ENCODE peak calls at places on chromosome 7, in ten cellular contexts. One of them, this sample, is unnamed.

GRCh38 chr7:69633122-69633892 is 35.0 kb downstream of the AUTS2 start:
- DNase-seq in GM12892: no peak
- DNase-seq in AG09309: no peak
- DNase-seq in mesenteric fat pad: no peak
- DNase-seq in naive B cell: no peak
- DNase-seq in activated naive CD8-positive, alpha-beta T cell treated with anti-CD3 and anti-CD28 coated beads, Interleukin-2, amount 10 ng/mL, durations not matched to agents 7 days and 5 days: no peak
- DNase-seq in lower leg skin: no peak
- DNase-seq in GDM1: no peak
- DNase-seq in activated CD4-positive, alpha-beta T cell treated with anti-CD3 and anti-CD28 coated beads for 1 hour: no peak
- DNase-seq in cardiac fibroblast: no peak
- DNase-seq in this sample: no peak

GRCh38 chr7:129779602-129780256 is 168.2 kb downstream of the NRF1 start:
- DNase-seq in GM12892: peak; percentile 68
- DNase-seq in AG09309: no peak
- DNase-seq in mesenteric fat pad: no peak
- DNase-seq in naive B cell: peak; percentile 44
- DNase-seq in activated naive CD8-positive, alpha-beta T cell treated with anti-CD3 and anti-CD28 coated beads, Interleukin-2, amount 10 ng/mL, durations not matched to agents 7 days and 5 days: peak; percentile 60
- DNase-seq in lower leg skin: no peak
- DNase-seq in GDM1: no peak
- DNase-seq in activated CD4-positive, alpha-beta T cell treated with anti-CD3 and anti-CD28 coated beads for 1 hour: no peak
- DNase-seq in cardiac fibroblast: no peak
- DNase-seq in this sample: no peak

GRCh38 chr7:153324094-153324493 is 564.5 kb downstream of the ACTR3B start:
- DNase-seq in GM12892: no peak
- DNase-seq in AG09309: no peak
- DNase-seq in mesenteric fat pad: no peak
- DNase-seq in naive B cell: no peak
- DNase-seq in activated naive CD8-positive, alpha-beta T cell treated with anti-CD3 and anti-CD28 coated beads, Interleukin-2, amount 10 ng/mL, durations not matched to agents 7 days and 5 days: no peak
- DNase-seq in lower leg skin: no peak
- DNase-seq in GDM1: no peak
- DNase-seq in activated CD4-positive, alpha-beta T cell treated with anti-CD3 and anti-CD28 coated beads for 1 hour: no peak
- DNase-seq in cardiac fibroblast: no peak
- DNase-seq in this sample: no peak

GRCh38 chr7:156192921-156193320 is 380.7 kb upstream of the SHH start:
- DNase-seq in GM12892: no peak
- DNase-seq in AG09309: no peak
- DNase-seq in mesenteric fat pad: no peak
- DNase-seq in naive B cell: no peak
- DNase-seq in activated naive CD8-positive, alpha-beta T cell treated with anti-CD3 and anti-CD28 coated beads, Interleukin-2, amount 10 ng/mL, durations not matched to agents 7 days and 5 days: no peak
- DNase-seq in lower leg skin: no peak
- DNase-seq in GDM1: no peak
- DNase-seq in activated CD4-positive, alpha-beta T cell treated with anti-CD3 and anti-CD28 coated beads for 1 hour: no peak
- DNase-seq in cardiac fibroblast: peak; percentile 3
- DNase-seq in this sample: no peak

GRCh38 chr7:8418627-8419245 is 14.7 kb upstream of the NXPH1 start:
- DNase-seq in GM12892: no peak
- DNase-seq in AG09309: peak; percentile 3
- DNase-seq in mesenteric fat pad: no peak
- DNase-seq in naive B cell: peak; percentile 18
- DNase-seq in activated naive CD8-positive, alpha-beta T cell treated with anti-CD3 and anti-CD28 coated beads, Interleukin-2, amount 10 ng/mL, durations not matched to agents 7 days and 5 days: no peak
- DNase-seq in lower leg skin: peak; percentile 35
- DNase-seq in GDM1: peak; percentile 15
- DNase-seq in activated CD4-positive, alpha-beta T cell treated with anti-CD3 and anti-CD28 coated beads for 1 hour: no peak
- DNase-seq in cardiac fibroblast: peak; percentile 75
- DNase-seq in this sample: no peak

GRCh38 chr7:82594665-82595064 is 151.1 kb upstream of the CACNA2D1 start:
- DNase-seq in GM12892: no peak
- DNase-seq in AG09309: no peak
- DNase-seq in mesenteric fat pad: no peak
- DNase-seq in naive B cell: no peak
- DNase-seq in activated naive CD8-positive, alpha-beta T cell treated with anti-CD3 and anti-CD28 coated beads, Interleukin-2, amount 10 ng/mL, durations not matched to agents 7 days and 5 days: no peak
- DNase-seq in lower leg skin: no peak
- DNase-seq in GDM1: no peak
- DNase-seq in activated CD4-positive, alpha-beta T cell treated with anti-CD3 and anti-CD28 coated beads for 1 hour: no peak
- DNase-seq in cardiac fibroblast: peak; percentile 13
- DNase-seq in this sample: no peak

GRCh38 chr7:6015917-6016652 is 7.0 kb downstream of the AIMP2 start:
- DNase-seq in GM12892: no peak
- DNase-seq in AG09309: peak; percentile 98
- DNase-seq in mesenteric fat pad: no peak
- DNase-seq in naive B cell: no peak
- DNase-seq in activated naive CD8-positive, alpha-beta T cell treated with anti-CD3 and anti-CD28 coated beads, Interleukin-2, amount 10 ng/mL, durations not matched to agents 7 days and 5 days: no peak
- DNase-seq in lower leg skin: peak; percentile 68
- DNase-seq in GDM1: no peak
- DNase-seq in activated CD4-positive, alpha-beta T cell treated with anti-CD3 and anti-CD28 coated beads for 1 hour: no peak
- DNase-seq in cardiac fibroblast: peak; percentile 95
- DNase-seq in this sample: no peak

GRCh38 chr7:156282816-156283215 is 357.8 kb upstream of the RNF32 start:
- DNase-seq in GM12892: no peak
- DNase-seq in AG09309: no peak
- DNase-seq in mesenteric fat pad: no peak
- DNase-seq in naive B cell: no peak
- DNase-seq in activated naive CD8-positive, alpha-beta T cell treated with anti-CD3 and anti-CD28 coated beads, Interleukin-2, amount 10 ng/mL, durations not matched to agents 7 days and 5 days: no peak
- DNase-seq in lower leg skin: no peak
- DNase-seq in GDM1: no peak
- DNase-seq in activated CD4-positive, alpha-beta T cell treated with anti-CD3 and anti-CD28 coated beads for 1 hour: no peak
- DNase-seq in cardiac fibroblast: no peak
- DNase-seq in this sample: no peak

GRCh38 chr7:8433477-8434289 is at the start of gene NXPH1:
- DNase-seq in GM12892: peak; percentile 34
- DNase-seq in AG09309: no peak
- DNase-seq in mesenteric fat pad: no peak
- DNase-seq in naive B cell: no peak
- DNase-seq in activated naive CD8-positive, alpha-beta T cell treated with anti-CD3 and anti-CD28 coated beads, Interleukin-2, amount 10 ng/mL, durations not matched to agents 7 days and 5 days: peak; percentile 55
- DNase-seq in lower leg skin: no peak
- DNase-seq in GDM1: no peak
- DNase-seq in activated CD4-positive, alpha-beta T cell treated with anti-CD3 and anti-CD28 coated beads for 1 hour: no peak
- DNase-seq in cardiac fibroblast: no peak
- DNase-seq in this sample: no peak

GRCh38 chr7:87926581-87927461 is 7.2 kb upstream of the ADAM22 start:
- DNase-seq in GM12892: no peak
- DNase-seq in AG09309: no peak
- DNase-seq in mesenteric fat pad: no peak
- DNase-seq in naive B cell: no peak
- DNase-seq in activated naive CD8-positive, alpha-beta T cell treated with anti-CD3 and anti-CD28 coated beads, Interleukin-2, amount 10 ng/mL, durations not matched to agents 7 days and 5 days: no peak
- DNase-seq in lower leg skin: no peak
- DNase-seq in GDM1: no peak
- DNase-seq in activated CD4-positive, alpha-beta T cell treated with anti-CD3 and anti-CD28 coated beads for 1 hour: no peak
- DNase-seq in cardiac fibroblast: peak; percentile 12
- DNase-seq in this sample: no peak

GRCh38 chr7:151005566-151005965 is 14.7 kb downstream of the NOS3 start:
- DNase-seq in GM12892: no peak
- DNase-seq in AG09309: no peak
- DNase-seq in mesenteric fat pad: no peak
- DNase-seq in naive B cell: no peak
- DNase-seq in activated naive CD8-positive, alpha-beta T cell treated with anti-CD3 and anti-CD28 coated beads, Interleukin-2, amount 10 ng/mL, durations not matched to agents 7 days and 5 days: no peak
- DNase-seq in lower leg skin: no peak
- DNase-seq in GDM1: no peak
- DNase-seq in activated CD4-positive, alpha-beta T cell treated with anti-CD3 and anti-CD28 coated beads for 1 hour: no peak
- DNase-seq in cardiac fibroblast: no peak
- DNase-seq in this sample: no peak

GRCh38 chr7:30556854-30557644 is 37.6 kb upstream of the GARS1 start:
- DNase-seq in GM12892: no peak
- DNase-seq in AG09309: no peak
- DNase-seq in mesenteric fat pad: no peak
- DNase-seq in naive B cell: no peak
- DNase-seq in activated naive CD8-positive, alpha-beta T cell treated with anti-CD3 and anti-CD28 coated beads, Interleukin-2, amount 10 ng/mL, durations not matched to agents 7 days and 5 days: no peak
- DNase-seq in lower leg skin: peak; percentile 60
- DNase-seq in GDM1: no peak
- DNase-seq in activated CD4-positive, alpha-beta T cell treated with anti-CD3 and anti-CD28 coated beads for 1 hour: no peak
- DNase-seq in cardiac fibroblast: no peak
- DNase-seq in this sample: no peak

GRCh38 chr7:127995157-127995865 is 35.9 kb downstream of the LRRC4 start:
- DNase-seq in GM12892: no peak
- DNase-seq in AG09309: peak; percentile 7
- DNase-seq in mesenteric fat pad: no peak
- DNase-seq in naive B cell: no peak
- DNase-seq in activated naive CD8-positive, alpha-beta T cell treated with anti-CD3 and anti-CD28 coated beads, Interleukin-2, amount 10 ng/mL, durations not matched to agents 7 days and 5 days: no peak
- DNase-seq in lower leg skin: no peak
- DNase-seq in GDM1: no peak
- DNase-seq in activated CD4-positive, alpha-beta T cell treated with anti-CD3 and anti-CD28 coated beads for 1 hour: no peak
- DNase-seq in cardiac fibroblast: peak; percentile 23
- DNase-seq in this sample: no peak

GRCh38 chr7:28036748-28037147 is 143.8 kb downstream of the JAZF1 start:
- DNase-seq in GM12892: no peak
- DNase-seq in AG09309: no peak
- DNase-seq in mesenteric fat pad: no peak
- DNase-seq in naive B cell: no peak
- DNase-seq in activated naive CD8-positive, alpha-beta T cell treated with anti-CD3 and anti-CD28 coated beads, Interleukin-2, amount 10 ng/mL, durations not matched to agents 7 days and 5 days: no peak
- DNase-seq in lower leg skin: no peak
- DNase-seq in GDM1: no peak
- DNase-seq in activated CD4-positive, alpha-beta T cell treated with anti-CD3 and anti-CD28 coated beads for 1 hour: no peak
- DNase-seq in cardiac fibroblast: peak; percentile 43
- DNase-seq in this sample: no peak

GRCh38 chr7:35185908-35186731 is 67.8 kb downstream of the TBX20 start:
- DNase-seq in GM12892: no peak
- DNase-seq in AG09309: no peak
- DNase-seq in mesenteric fat pad: no peak
- DNase-seq in naive B cell: no peak
- DNase-seq in activated naive CD8-positive, alpha-beta T cell treated with anti-CD3 and anti-CD28 coated beads, Interleukin-2, amount 10 ng/mL, durations not matched to agents 7 days and 5 days: peak; percentile 38
- DNase-seq in lower leg skin: no peak
- DNase-seq in GDM1: no peak
- DNase-seq in activated CD4-positive, alpha-beta T cell treated with anti-CD3 and anti-CD28 coated beads for 1 hour: no peak
- DNase-seq in cardiac fibroblast: peak; percentile 77
- DNase-seq in this sample: peak; percentile 68

GRCh38 chr7:2837476-2837875 is 6.6 kb downstream of the GNA12 start:
- DNase-seq in GM12892: no peak
- DNase-seq in AG09309: no peak
- DNase-seq in mesenteric fat pad: no peak
- DNase-seq in naive B cell: no peak
- DNase-seq in activated naive CD8-positive, alpha-beta T cell treated with anti-CD3 and anti-CD28 coated beads, Interleukin-2, amount 10 ng/mL, durations not matched to agents 7 days and 5 days: no peak
- DNase-seq in lower leg skin: no peak
- DNase-seq in GDM1: no peak
- DNase-seq in activated CD4-positive, alpha-beta T cell treated with anti-CD3 and anti-CD28 coated beads for 1 hour: no peak
- DNase-seq in cardiac fibroblast: no peak
- DNase-seq in this sample: no peak

GRCh38 chr7:123823898-123824753 is 20.8 kb upstream of the HYAL4 start:
- DNase-seq in GM12892: peak; percentile 2
- DNase-seq in AG09309: no peak
- DNase-seq in mesenteric fat pad: no peak
- DNase-seq in naive B cell: no peak
- DNase-seq in activated naive CD8-positive, alpha-beta T cell treated with anti-CD3 and anti-CD28 coated beads, Interleukin-2, amount 10 ng/mL, durations not matched to agents 7 days and 5 days: no peak
- DNase-seq in lower leg skin: no peak
- DNase-seq in GDM1: no peak
- DNase-seq in activated CD4-positive, alpha-beta T cell treated with anti-CD3 and anti-CD28 coated beads for 1 hour: no peak
- DNase-seq in cardiac fibroblast: no peak
- DNase-seq in this sample: no peak

GRCh38 chr7:157058026-157058425 is 47.6 kb upstream of the MNX1 start:
- DNase-seq in GM12892: no peak
- DNase-seq in AG09309: no peak
- DNase-seq in mesenteric fat pad: peak; percentile 28
- DNase-seq in naive B cell: no peak
- DNase-seq in activated naive CD8-positive, alpha-beta T cell treated with anti-CD3 and anti-CD28 coated beads, Interleukin-2, amount 10 ng/mL, durations not matched to agents 7 days and 5 days: no peak
- DNase-seq in lower leg skin: no peak
- DNase-seq in GDM1: no peak
- DNase-seq in activated CD4-positive, alpha-beta T cell treated with anti-CD3 and anti-CD28 coated beads for 1 hour: no peak
- DNase-seq in cardiac fibroblast: no peak
- DNase-seq in this sample: no peak

GRCh38 chr7:29853775-29854174 is 47.5 kb downstream of the WIPF3 start:
- DNase-seq in GM12892: no peak
- DNase-seq in AG09309: no peak
- DNase-seq in mesenteric fat pad: no peak
- DNase-seq in naive B cell: no peak
- DNase-seq in activated naive CD8-positive, alpha-beta T cell treated with anti-CD3 and anti-CD28 coated beads, Interleukin-2, amount 10 ng/mL, durations not matched to agents 7 days and 5 days: no peak
- DNase-seq in lower leg skin: no peak
- DNase-seq in GDM1: no peak
- DNase-seq in activated CD4-positive, alpha-beta T cell treated with anti-CD3 and anti-CD28 coated beads for 1 hour: no peak
- DNase-seq in cardiac fibroblast: no peak
- DNase-seq in this sample: no peak

GRCh38 chr7:127885843-127886242 is 145.4 kb downstream of the LRRC4 start:
- DNase-seq in GM12892: no peak
- DNase-seq in AG09309: no peak
- DNase-seq in mesenteric fat pad: no peak
- DNase-seq in naive B cell: no peak
- DNase-seq in activated naive CD8-positive, alpha-beta T cell treated with anti-CD3 and anti-CD28 coated beads, Interleukin-2, amount 10 ng/mL, durations not matched to agents 7 days and 5 days: no peak
- DNase-seq in lower leg skin: peak; percentile 20
- DNase-seq in GDM1: no peak
- DNase-seq in activated CD4-positive, alpha-beta T cell treated with anti-CD3 and anti-CD28 coated beads for 1 hour: no peak
- DNase-seq in cardiac fibroblast: peak; percentile 74
- DNase-seq in this sample: no peak

GRCh38 chr7:34373940-34374339 is 284.1 kb upstream of the NPSR1 start:
- DNase-seq in GM12892: no peak
- DNase-seq in AG09309: peak; percentile 20
- DNase-seq in mesenteric fat pad: no peak
- DNase-seq in naive B cell: no peak
- DNase-seq in activated naive CD8-positive, alpha-beta T cell treated with anti-CD3 and anti-CD28 coated beads, Interleukin-2, amount 10 ng/mL, durations not matched to agents 7 days and 5 days: no peak
- DNase-seq in lower leg skin: no peak
- DNase-seq in GDM1: no peak
- DNase-seq in activated CD4-positive, alpha-beta T cell treated with anti-CD3 and anti-CD28 coated beads for 1 hour: no peak
- DNase-seq in cardiac fibroblast: no peak
- DNase-seq in this sample: no peak

GRCh38 chr7:148382585-148382984 is 208.0 kb upstream of the C7orf33 start:
- DNase-seq in GM12892: no peak
- DNase-seq in AG09309: no peak
- DNase-seq in mesenteric fat pad: no peak
- DNase-seq in naive B cell: no peak
- DNase-seq in activated naive CD8-positive, alpha-beta T cell treated with anti-CD3 and anti-CD28 coated beads, Interleukin-2, amount 10 ng/mL, durations not matched to agents 7 days and 5 days: no peak
- DNase-seq in lower leg skin: no peak
- DNase-seq in GDM1: no peak
- DNase-seq in activated CD4-positive, alpha-beta T cell treated with anti-CD3 and anti-CD28 coated beads for 1 hour: no peak
- DNase-seq in cardiac fibroblast: no peak
- DNase-seq in this sample: no peak

GRCh38 chr7:87106974-87107612 is 45.2 kb upstream of the DMTF1 start:
- DNase-seq in GM12892: no peak
- DNase-seq in AG09309: no peak
- DNase-seq in mesenteric fat pad: no peak
- DNase-seq in naive B cell: no peak
- DNase-seq in activated naive CD8-positive, alpha-beta T cell treated with anti-CD3 and anti-CD28 coated beads, Interleukin-2, amount 10 ng/mL, durations not matched to agents 7 days and 5 days: no peak
- DNase-seq in lower leg skin: no peak
- DNase-seq in GDM1: no peak
- DNase-seq in activated CD4-positive, alpha-beta T cell treated with anti-CD3 and anti-CD28 coated beads for 1 hour: no peak
- DNase-seq in cardiac fibroblast: no peak
- DNase-seq in this sample: no peak

GRCh38 chr7:73831656-73832579 is 1.1 kb downstream of the CLDN4 start:
- DNase-seq in GM12892: no peak
- DNase-seq in AG09309: no peak
- DNase-seq in mesenteric fat pad: no peak
- DNase-seq in naive B cell: no peak
- DNase-seq in activated naive CD8-positive, alpha-beta T cell treated with anti-CD3 and anti-CD28 coated beads, Interleukin-2, amount 10 ng/mL, durations not matched to agents 7 days and 5 days: no peak
- DNase-seq in lower leg skin: peak; percentile 60
- DNase-seq in GDM1: no peak
- DNase-seq in activated CD4-positive, alpha-beta T cell treated with anti-CD3 and anti-CD28 coated beads for 1 hour: no peak
- DNase-seq in cardiac fibroblast: no peak
- DNase-seq in this sample: no peak

GRCh38 chr7:108457871-108458270 is 1.6 kb upstream of the NRCAM start:
- DNase-seq in GM12892: no peak
- DNase-seq in AG09309: no peak
- DNase-seq in mesenteric fat pad: no peak
- DNase-seq in naive B cell: no peak
- DNase-seq in activated naive CD8-positive, alpha-beta T cell treated with anti-CD3 and anti-CD28 coated beads, Interleukin-2, amount 10 ng/mL, durations not matched to agents 7 days and 5 days: no peak
- DNase-seq in lower leg skin: no peak
- DNase-seq in GDM1: no peak
- DNase-seq in activated CD4-positive, alpha-beta T cell treated with anti-CD3 and anti-CD28 coated beads for 1 hour: no peak
- DNase-seq in cardiac fibroblast: no peak
- DNase-seq in this sample: no peak

GRCh38 chr7:33185786-33186185 is 56.4 kb downstream of the BBS9 start:
- DNase-seq in GM12892: no peak
- DNase-seq in AG09309: no peak
- DNase-seq in mesenteric fat pad: no peak
- DNase-seq in naive B cell: peak; percentile 15
- DNase-seq in activated naive CD8-positive, alpha-beta T cell treated with anti-CD3 and anti-CD28 coated beads, Interleukin-2, amount 10 ng/mL, durations not matched to agents 7 days and 5 days: no peak
- DNase-seq in lower leg skin: no peak
- DNase-seq in GDM1: peak; percentile 4
- DNase-seq in activated CD4-positive, alpha-beta T cell treated with anti-CD3 and anti-CD28 coated beads for 1 hour: no peak
- DNase-seq in cardiac fibroblast: peak; percentile 71
- DNase-seq in this sample: no peak

GRCh38 chr7:99616359-99617186 is at the start of gene ZSCAN25:
- DNase-seq in GM12892: peak; percentile 88
- DNase-seq in AG09309: peak; percentile 71
- DNase-seq in mesenteric fat pad: peak; percentile 93
- DNase-seq in naive B cell: peak; percentile 81
- DNase-seq in activated naive CD8-positive, alpha-beta T cell treated with anti-CD3 and anti-CD28 coated beads, Interleukin-2, amount 10 ng/mL, durations not matched to agents 7 days and 5 days: peak; percentile 84
- DNase-seq in lower leg skin: peak; percentile 77
- DNase-seq in GDM1: peak; percentile 84
- DNase-seq in activated CD4-positive, alpha-beta T cell treated with anti-CD3 and anti-CD28 coated beads for 1 hour: peak; percentile 78
- DNase-seq in cardiac fibroblast: peak; percentile 95
- DNase-seq in this sample: peak; percentile 88

GRCh38 chr7:103964269-103964668 is 25.2 kb downstream of the RELN start:
- DNase-seq in GM12892: no peak
- DNase-seq in AG09309: no peak
- DNase-seq in mesenteric fat pad: no peak
- DNase-seq in naive B cell: no peak
- DNase-seq in activated naive CD8-positive, alpha-beta T cell treated with anti-CD3 and anti-CD28 coated beads, Interleukin-2, amount 10 ng/mL, durations not matched to agents 7 days and 5 days: no peak
- DNase-seq in lower leg skin: no peak
- DNase-seq in GDM1: no peak
- DNase-seq in activated CD4-positive, alpha-beta T cell treated with anti-CD3 and anti-CD28 coated beads for 1 hour: no peak
- DNase-seq in cardiac fibroblast: no peak
- DNase-seq in this sample: no peak

This sample was measured in coronary artery.